ENCODE peak calls at places on chromosomes 1 and 21, in six cellular contexts. K is K562; C is stomach; B is CD8-positive, alpha-beta memory T cell; Z is fibroblast of the aortic adventitia; T is choroid plexus epithelial cell. I is an unnamed sample.

GRCh38 chr1:23111600-23112535 is 56.8 kb downstream of the LUZP1 start:
- DNase-seq in T (no peak), C (no peak), K (no peak), B (no peak), Z (peak), I (no peak)

GRCh38 chr1:194600716-194601115 is 1414.3 kb upstream of the B3GALT2 start:
- DNase-seq in Z (no peak), C (no peak), T (no peak), K (no peak), B (no peak), I (no peak)

GRCh38 chr1:100799954-100800612 is 80.5 kb downstream of the VCAM1 start:
- DNase-seq in B (no peak), C (no peak), K (no peak), Z (peak), T (peak), I (no peak)

GRCh38 chr1:31505884-31506497 is 70.3 kb upstream of the TINAGL1 start:
- DNase-seq in C (no peak), Z (peak), K (no peak), B (no peak), T (peak), I (peak)

GRCh38 chr21:45386336-45386727 is 18.6 kb upstream of the COL18A1 start:
- DNase-seq in K (no peak), C (no peak), T (no peak), Z (no peak), B (no peak), I (no peak)

GRCh38 chr1:60425528-60425927 is 352.0 kb upstream of the C1orf87 start:
- DNase-seq in K (peak), C (no peak), Z (peak), T (peak), B (no peak), I (no peak)

GRCh38 chr1:240337795-240338194 is 246.1 kb downstream of the FMN2 start:
- DNase-seq in T (peak), C (no peak), Z (peak), K (no peak), B (no peak), I (peak)

GRCh38 chr1:78375996-78376395 is 114.8 kb upstream of the PTGFR start:
- DNase-seq in C (no peak), B (no peak), T (peak), Z (peak), K (no peak), I (peak)

GRCh38 chr1:151501474-151501873 is 9.7 kb upstream of the CGN start:
- DNase-seq in B (no peak), K (peak), C (no peak), T (no peak), Z (no peak), I (no peak)

GRCh38 chr1:183841950-183842816 is 37.3 kb downstream of the RGL1 start:
- DNase-seq in B (no peak), T (peak), K (no peak), C (no peak), Z (peak), I (peak)

GRCh38 chr1:230301322-230301721 is 124.8 kb downstream of the PGBD5 start:
- DNase-seq in T (no peak), Z (no peak), B (no peak), K (no peak), C (no peak), I (no peak)

GRCh38 chr1:15279576-15280230 is 32.7 kb downstream of the FHAD1 start:
- DNase-seq in K (peak), Z (no peak), B (no peak), T (no peak), C (no peak), I (no peak)

GRCh38 chr1:193113258-193113991 is 8.2 kb upstream of the GLRX2 start:
- DNase-seq in Z (no peak), K (peak), B (no peak), C (no peak), T (no peak), I (no peak)

GRCh38 chr1:175137369-175137768 is 55.2 kb downstream of the KIAA0040 start:
- DNase-seq in K (no peak), T (no peak), B (no peak), C (no peak), Z (no peak), I (no peak)

GRCh38 chr1:23362218-23362713 is 7.4 kb downstream of the ZNF436 start:
- DNase-seq in K (peak), B (no peak), Z (no peak), C (no peak), T (no peak), I (no peak)

GRCh38 chr1:179586107-179586823 is 5.4 kb upstream of the TDRD5 start:
- DNase-seq in T (peak), Z (peak), C (peak), K (peak), B (no peak), I (peak)

GRCh38 chr1:179305450-179305849 is 11.9 kb downstream of the SOAT1 start:
- DNase-seq in Z (no peak), K (no peak), C (no peak), B (no peak), T (peak), I (no peak)

GRCh38 chr1:29390075-29390474 is 153.8 kb downstream of the PTPRU start:
- DNase-seq in K (no peak), Z (no peak), B (no peak), C (no peak), T (no peak), I (no peak)

GRCh38 chr21:28148400-28149064 is 844.1 kb downstream of the LTN1 start:
- DNase-seq in Z (peak), K (no peak), T (peak), B (no peak), C (peak), I (no peak)

GRCh38 chr1:235015291-235015990 is 113.2 kb downstream of the TOMM20 start:
- DNase-seq in K (no peak), Z (no peak), B (no peak), C (no peak), T (no peak), I (no peak)

GRCh38 chr1:170789063-170789462 is 125.1 kb downstream of the PRRX1 start:
- DNase-seq in B (no peak), T (no peak), C (no peak), Z (no peak), K (no peak), I (no peak)

GRCh38 chr1:160821627-160822026 is 25.7 kb downstream of the LY9 start:
- DNase-seq in K (peak), B (no peak), T (no peak), Z (no peak), C (no peak), I (no peak)

DNA sequence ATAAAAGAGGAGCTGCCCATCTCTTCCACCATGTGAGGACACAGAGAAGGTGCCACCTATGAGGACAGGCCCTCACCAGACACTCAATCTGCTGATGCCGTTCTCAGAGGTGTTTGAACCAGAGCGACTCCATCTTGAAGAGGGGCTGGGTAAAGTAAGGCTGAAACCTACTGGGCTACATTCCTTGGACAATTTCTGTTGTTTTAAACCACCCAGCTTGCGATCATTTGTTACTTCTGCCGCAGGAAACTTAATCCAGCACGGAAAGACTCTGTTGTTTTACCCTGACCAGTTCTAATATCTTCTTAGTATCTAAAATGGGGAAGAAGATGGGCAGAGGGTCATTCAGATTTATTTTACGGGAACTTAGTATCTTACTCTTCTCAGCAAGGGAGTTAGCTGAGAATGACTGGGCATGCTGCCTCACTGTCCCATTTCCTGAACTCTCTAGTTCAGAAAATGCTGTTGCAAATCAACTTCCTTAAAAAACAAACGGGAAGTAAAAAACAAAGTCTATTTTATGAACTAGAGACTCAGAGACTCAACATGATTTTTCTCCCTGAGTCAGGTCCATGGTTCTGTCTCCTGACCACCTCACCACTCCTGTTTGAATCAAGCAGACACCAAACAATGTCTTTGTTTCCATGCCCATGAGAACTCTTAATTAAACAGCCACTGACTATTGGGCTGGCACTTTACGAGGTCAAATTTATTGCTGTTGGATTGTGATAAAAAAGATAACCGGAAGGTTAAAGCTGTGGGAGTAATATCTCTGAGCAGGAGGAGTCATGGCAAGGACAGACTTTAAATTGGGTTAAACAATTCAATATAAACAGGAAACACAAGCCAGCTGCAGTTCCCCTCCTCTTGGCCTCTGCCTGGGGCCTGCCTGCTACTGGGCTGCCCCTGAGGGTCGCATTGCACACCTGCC is 23.8 kb upstream of the IFNAR1 start:
- DNase-seq in B (no peak), C (no peak), T (peak), K (no peak), Z (no peak), I (no peak)
- H3K4me3 ChIP-seq in B (no peak), C (no peak), T (no peak), K (no peak), Z (no peak), I (no peak)

DNA sequence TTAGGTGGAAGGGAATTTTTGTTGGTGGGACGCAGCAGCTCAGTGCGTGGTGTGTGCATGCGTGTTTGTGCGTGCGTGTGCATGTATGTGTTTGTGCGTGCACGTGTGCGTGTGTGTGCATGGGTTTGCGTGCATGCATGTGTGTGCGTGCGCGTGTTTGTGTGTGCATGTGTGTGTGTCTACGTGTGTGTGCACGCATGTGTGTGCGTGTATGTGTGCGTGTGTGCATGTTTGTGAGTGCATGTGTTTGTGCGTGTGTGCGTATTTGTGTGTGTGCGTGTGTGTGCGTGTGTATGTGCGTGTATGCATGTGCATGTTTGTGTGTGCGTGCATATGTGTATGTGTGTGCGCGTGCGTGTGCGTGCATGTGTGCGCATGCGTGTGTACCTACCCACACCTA is 20.2 kb downstream of the ATP5PO start:
- DNase-seq in C (no peak), T (no peak), Z (no peak), B (no peak), K (no peak), I (no peak)
- H3K4me3 ChIP-seq in C (no peak), T (no peak), Z (no peak), B (no peak), K (no peak), I (no peak)

GRCh38 chr1:144551107-144551542 is 41.6 kb upstream of the PPIAL4F start:
- DNase-seq in Z (no peak), B (no peak), T (no peak), K (no peak), C (no peak), I (no peak)
- H3K4me3 ChIP-seq in Z (peak), B (peak), T (peak), K (peak), C (peak), I (peak)

GRCh38 chr1:156508205-156508954 is 7.8 kb upstream of the MEF2D start:
- DNase-seq in B (no peak), Z (peak), C (peak), T (peak), K (no peak), I (no peak)
- H3K4me3 ChIP-seq in B (no peak), Z (no peak), C (no peak), T (no peak), K (no peak), I (no peak)

GRCh38 chr1:167705250-167705649 is 16.5 kb upstream of the MPZL1 start:
- DNase-seq in B (no peak), T (no peak), C (no peak), K (no peak), Z (no peak), I (no peak)
- H3K4me3 ChIP-seq in B (no peak), T (no peak), C (no peak), K (no peak), Z (no peak), I (no peak)

GRCh38 chr1:167713330-167714081 is 8.3 kb upstream of the MPZL1 start:
- DNase-seq in C (no peak), B (no peak), Z (no peak), T (peak), K (no peak), I (no peak)
- H3K4me3 ChIP-seq in C (peak), B (peak), Z (peak), T (peak), K (peak), I (peak)

DNA sequence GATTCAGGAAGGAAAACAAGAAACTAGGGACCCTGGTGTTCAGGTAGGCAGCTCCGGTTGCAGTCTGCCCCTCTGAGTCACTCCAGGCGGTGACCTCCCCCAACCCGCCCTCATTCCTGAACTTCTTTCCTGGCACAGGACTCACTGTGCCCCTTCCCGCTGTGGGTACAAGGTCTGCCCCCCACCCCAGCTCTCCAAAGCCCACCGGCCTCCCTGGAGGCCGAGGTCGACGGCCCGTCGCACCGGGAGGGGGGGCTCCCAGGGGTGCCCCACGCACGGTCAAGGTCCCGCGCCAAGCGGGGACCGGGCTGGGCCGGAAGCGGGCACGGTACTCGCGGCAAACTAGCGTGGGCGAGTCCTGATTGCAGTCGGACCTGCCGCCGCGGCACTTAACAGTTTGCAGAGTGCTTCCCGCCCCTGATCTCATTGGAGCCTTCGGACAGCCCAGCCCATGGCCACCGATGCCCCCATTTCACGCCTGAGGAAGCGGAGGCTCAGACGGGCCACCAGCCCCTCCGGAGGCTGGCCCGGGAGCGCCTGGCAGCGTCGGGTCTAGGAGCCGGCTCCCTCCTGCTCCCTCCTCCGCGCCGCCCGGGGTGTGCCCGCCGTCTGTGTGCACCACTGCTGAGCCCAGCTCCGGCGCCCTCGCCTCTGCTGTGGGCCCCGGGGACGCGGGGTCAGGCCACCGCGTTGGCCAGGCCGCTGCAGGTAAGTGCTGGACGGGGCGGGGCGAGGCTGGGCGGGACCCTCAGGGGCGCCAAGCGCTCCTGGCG is at the start of gene GJB3:
- DNase-seq in T (no peak), K (peak), B (no peak), Z (no peak), C (no peak), I (no peak)
- H3K4me3 ChIP-seq in T (peak), K (no peak), B (no peak), Z (peak), C (peak), I (peak)

DNA sequence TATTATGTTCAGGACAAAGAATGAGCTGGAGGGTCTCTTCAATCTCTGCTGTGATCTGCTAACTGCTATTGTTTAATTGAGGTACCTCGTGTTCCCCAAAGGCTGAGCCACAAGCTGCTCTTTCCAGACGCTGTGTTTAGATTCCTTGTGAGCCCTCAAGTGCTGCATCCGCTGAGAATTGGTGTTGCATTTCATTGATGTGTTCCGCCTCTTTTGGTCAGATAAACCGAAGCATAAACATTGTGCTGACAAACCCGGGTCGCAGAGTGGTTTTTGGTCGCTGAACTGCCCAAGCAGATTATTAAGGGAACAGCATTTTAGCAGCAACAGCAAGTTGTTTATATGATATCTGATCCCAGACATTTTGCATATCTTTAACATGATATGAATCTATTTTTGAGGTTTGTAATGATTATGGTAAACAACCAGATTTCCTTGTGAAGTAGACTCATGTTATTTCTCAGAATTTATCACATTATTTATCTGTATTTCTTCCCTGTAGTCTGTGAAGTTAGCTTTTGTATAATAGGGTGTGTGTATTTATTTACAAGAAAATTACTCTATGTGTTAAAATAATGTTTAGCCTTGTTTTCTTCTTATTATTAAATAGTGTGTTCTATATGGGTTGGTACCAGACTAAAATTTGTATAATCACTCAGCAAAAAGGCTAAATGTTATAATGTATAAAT is 217.2 kb upstream of the C1orf105 start:
- DNase-seq in K (no peak), T (peak), Z (no peak), B (no peak), C (no peak), I (no peak)
- H3K4me3 ChIP-seq in K (no peak), T (no peak), Z (no peak), B (no peak), C (no peak), I (no peak)

DNA sequence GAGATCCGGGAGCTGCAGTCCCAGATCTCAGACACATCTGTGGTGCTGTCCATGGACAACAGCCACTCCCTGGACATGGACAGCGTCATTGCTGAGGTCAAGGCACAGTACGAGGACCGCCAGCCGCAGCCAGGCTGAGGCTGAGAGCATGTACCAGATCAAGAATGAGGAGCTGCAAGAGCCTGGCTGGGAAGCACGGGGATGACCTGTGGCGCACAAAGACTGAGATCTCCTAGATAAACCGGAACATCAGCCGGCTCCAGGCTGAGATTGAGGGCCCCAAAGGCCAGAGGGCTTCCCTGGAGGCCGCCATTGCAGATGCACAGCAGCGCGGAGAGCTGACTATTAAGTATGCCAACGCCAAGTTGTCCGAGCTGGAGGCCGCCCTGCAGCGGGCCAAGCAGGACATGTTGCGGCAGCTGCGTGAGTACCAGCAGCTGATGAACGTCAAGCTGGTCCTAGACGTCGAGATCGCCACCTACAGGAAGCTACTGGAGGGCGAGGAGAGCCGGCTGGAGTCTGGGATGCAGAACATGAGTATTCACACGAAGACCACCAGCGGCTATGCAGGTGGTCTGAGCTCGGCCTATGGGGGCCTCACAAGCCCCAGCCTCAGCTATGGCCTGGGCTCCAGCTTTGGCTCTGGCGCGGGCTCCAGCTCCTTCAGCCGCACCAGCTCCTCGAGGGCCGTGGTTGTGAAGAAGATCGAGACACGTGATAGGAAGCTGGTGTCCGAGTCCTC is 25.5 kb downstream of the ETV3L start:
- DNase-seq in C (peak), B (no peak), K (no peak), T (peak), Z (peak), I (no peak)
- H3K4me3 ChIP-seq in C (peak), B (no peak), K (no peak), T (no peak), Z (no peak), I (peak)